ENCODE peak calls at places on chromosome 9, in four cellular contexts. Q is pancreas, V is PC-3, G is kidney. W is an unnamed sample. For H3K4me1, the result is how much of the 10 kb centered on the place peaks cover.

GRCh38 chr9:98190757-98191105 is 1.7 kb downstream of the CORO2A start:
- DNase-seq in V (no peak), Q (no peak), G (no peak), W (no peak)

GRCh38 chr9:127578952-127579853 is 32.9 kb upstream of the STXBP1 start:
- DNase-seq in V (peak), G (peak), Q (peak), W (peak)

GRCh38 chr9:129838707-129839259 is 3.5 kb downstream of the USP20 start:
- DNase-seq in Q (no peak), V (peak), G (no peak), W (no peak)

GRCh38 chr9:109766351-109766750 is 13.6 kb upstream of the PALM2AKAP2 start:
- DNase-seq in Q (no peak), G (no peak), V (peak), W (no peak)

GRCh38 chr9:135773677-135774238 is 71.8 kb downstream of the KCNT1 start:
- DNase-seq in V (no peak), Q (no peak), G (no peak), W (no peak)

GRCh38 chr9:91933556-91934352 is 16.3 kb downstream of the ROR2 start:
- DNase-seq in G (no peak), V (no peak), Q (no peak), W (no peak)

GRCh38 chr9:8760000-8760767 is 960.6 kb upstream of the DMAC1 start:
- DNase-seq in G (no peak), V (no peak), Q (no peak), W (no peak)

GRCh38 chr9:33791117-33791516 is 4.2 kb upstream of the PRSS3 start:
- DNase-seq in G (no peak), V (peak), Q (no peak), W (no peak)

GRCh38 chr9:94785211-94786169 is 59.0 kb downstream of the AOPEP start:
- DNase-seq in G (no peak), Q (no peak), V (peak), W (no peak)

GRCh38 chr9:113593682-113594281 is 130.3 kb downstream of the RGS3 start:
- DNase-seq in G (peak), Q (peak), V (peak), W (peak)

GRCh38 chr9:16328349-16328748 is 542.1 kb downstream of the BNC2 start:
- DNase-seq in Q (no peak), G (no peak), V (no peak), W (no peak)

GRCh38 chr9:69086769-69087168 is 51.2 kb downstream of the FXN start:
- DNase-seq in V (no peak), G (no peak), Q (no peak), W (no peak)

GRCh38 chr9:122334916-122335315 is 35.9 kb upstream of the PTGS1 start:
- DNase-seq in G (no peak), Q (no peak), V (no peak), W (no peak)
- TF ChIP-seq CTCF in G (no peak), Q (no peak), V (no peak), W (no peak)

GRCh38 chr9:105064248-105065118 is 136.5 kb upstream of the ABCA1 start:
- DNase-seq in G (peak), V (peak), Q (peak), W (peak)

GRCh38 chr9:105062222-105062850 is 134.4 kb upstream of the ABCA1 start:
- DNase-seq in G (no peak), Q (no peak), V (no peak), W (no peak)

GRCh38 chr9:105066265-105066865 is 138.4 kb upstream of the ABCA1 start:
- DNase-seq in G (no peak), V (no peak), Q (no peak), W (peak)

GRCh38 chr9:105065119-105066088 is 137.4 kb upstream of the ABCA1 start:
- DNase-seq in Q (no peak), V (no peak), G (no peak), W (no peak)

GRCh38 chr9:105063665-105064247 is 135.8 kb upstream of the ABCA1 start:
- DNase-seq in V (peak), Q (no peak), G (no peak), W (no peak)
- H3K4me1 ChIP-seq in V (under half), Q (under half), G (under half), W (under half)

GRCh38 chr9:132694144-132694543 is 23.9 kb downstream of the GTF3C4 start:
- DNase-seq in G (no peak), Q (no peak), V (peak), W (no peak)
- TF ChIP-seq CTCF in G (no peak), Q (no peak), V (peak), W (no peak)

GRCh38 chr9:70901013-70901412 is 220.4 kb downstream of the TRPM3 start:
- DNase-seq in G (no peak), Q (no peak), V (no peak), W (no peak)

GRCh38 chr9:70901741-70902140 is 219.7 kb downstream of the TRPM3 start:
- DNase-seq in G (no peak), Q (no peak), V (no peak), W (no peak)

GRCh38 chr9:70902171-70902570 is 219.2 kb downstream of the TRPM3 start:
- DNase-seq in Q (no peak), G (no peak), V (no peak), W (no peak)

DNA sequence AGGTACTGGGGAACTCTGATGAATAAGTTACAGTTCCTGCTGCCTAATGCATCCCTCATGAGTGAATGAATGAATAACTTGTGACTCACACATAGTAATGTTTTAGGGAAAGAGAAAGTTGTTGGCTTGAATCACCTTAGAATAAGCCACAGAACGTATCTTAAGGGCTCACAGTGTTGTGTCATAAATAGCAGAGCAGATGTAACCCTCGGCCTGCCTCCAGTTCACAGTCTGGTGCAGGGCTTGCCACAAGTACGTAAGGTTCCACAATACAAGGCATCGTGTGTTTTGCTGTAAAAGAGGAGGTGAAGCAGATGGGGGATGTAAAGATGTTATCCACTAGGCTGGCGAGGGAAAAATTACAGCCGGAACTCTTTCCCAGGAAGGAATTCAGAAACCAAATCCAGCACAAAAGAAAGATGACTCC is 218.7 kb downstream of the TRPM3 start:
- DNase-seq in V (peak), G (no peak), Q (no peak), W (no peak)
- H3K4me1 ChIP-seq in V (under half), G (under half), Q (under half), W (under half)

W was measured in spleen.